ENCODE peak calls at places on chromosomes 11 and 22, in eight cellular contexts. U is left colon; R is pancreas; F is tibial artery; C is glomerular endothelial cell; X is activated CD8-positive, alpha-beta memory T cell treated with anti-CD3 and anti-CD28 coated beads, Interleukin-2, amount 50 U/mL, for 48 hours; I is activated T-cell treated with anti-CD3 and anti-CD28 coated beads, Interleukin-2, amount 50 U/mL, for 1 hour; E is HCEC 1CT. Z is an unnamed sample.

GRCh38 chr11:102560555-102561011 is 30.0 kb upstream of the MMP7 start:
- DNase-seq in U (no peak), R (no peak), F (no peak), C (no peak), X (no peak), I (no peak), E (peak), Z (peak)

GRCh38 chr11:16179668-16180067 is 176.7 kb downstream of the SOX6 start:
- DNase-seq in U (no peak), R (no peak), F (no peak), C (no peak), X (no peak), I (no peak), E (peak), Z (no peak)

GRCh38 chr22:31342389-31343125 is 3.6 kb downstream of the PATZ1 start:
- DNase-seq in U (no peak), R (no peak), F (no peak), C (no peak), X (no peak), I (no peak), E (no peak), Z (no peak)

GRCh38 chr11:112175596-112175947 is 260 bp downstream of the BCO2 start:
- DNase-seq in U (no peak), R (no peak), F (no peak), C (no peak), X (no peak), I (no peak), E (no peak), Z (no peak)

GRCh38 chr22:20111045-20111688 is 4.7 kb upstream of the RANBP1 start:
- DNase-seq in U (no peak), R (no peak), F (no peak), C (no peak), X (peak), I (no peak), E (peak), Z (peak)

GRCh38 chr11:20647976-20648565 is 21.3 kb upstream of the NELL1 start:
- DNase-seq in U (peak), R (no peak), F (no peak), C (peak), X (peak), I (no peak), E (peak), Z (peak)

GRCh38 chr11:959608-960007 is 33.9 kb downstream of the AP2A2 start:
- DNase-seq in U (no peak), R (no peak), F (no peak), C (no peak), X (no peak), I (no peak), E (no peak), Z (no peak)

GRCh38 chr11:88202498-88202897 is 27.3 kb upstream of the RAB38 start:
- DNase-seq in U (no peak), R (no peak), F (no peak), C (no peak), X (no peak), I (no peak), E (no peak), Z (no peak)

GRCh38 chr11:3196161-3197043 is 22.2 kb downstream of the MRGPRG start:
- DNase-seq in U (no peak), R (no peak), F (peak), C (no peak), X (peak), I (no peak), E (no peak), Z (no peak)

GRCh38 chr22:43891360-43892182 is at the start of gene PNPLA5:
- DNase-seq in U (no peak), R (no peak), F (no peak), C (no peak), X (peak), I (no peak), E (no peak), Z (no peak)

GRCh38 chr22:33099593-33099992 is 41.4 kb upstream of the SYN3 start:
- DNase-seq in U (no peak), R (no peak), F (no peak), C (no peak), X (no peak), I (no peak), E (no peak), Z (no peak)

GRCh38 chr11:126491092-126491491 is 135.6 kb downstream of the ST3GAL4 start:
- DNase-seq in U (no peak), R (no peak), F (no peak), C (no peak), X (no peak), I (no peak), E (no peak), Z (no peak)

Z was measured in foreskin fibroblast.